ENCODE peak calls at places on chromosome 5, in nine cellular contexts. D is AG04449, X is lower lobe of right lung, G is endodermal cell, S is ascending aorta, N is body of pancreas, A is AG04450, O is left lung, Y is hepatocyte. Z is an unnamed sample.

GRCh38 chr5:118548761-118549160 is 439.6 kb downstream of the DTWD2 start:
- DNase-seq in D (peak; percentile 59), X (no peak), G (no peak), S (no peak), N (no peak), A (no peak), O (no peak), Y (peak; percentile 41), Z (peak; percentile 2)

GRCh38 chr5:148120317-148120716 is 48.0 kb upstream of the SPINK14 start:
- DNase-seq in D (no peak), X (no peak), G (no peak), S (no peak), N (no peak), A (no peak), O (no peak), Y (no peak), Z (no peak)

GRCh38 chr5:39898731-39899130 is 474.0 kb upstream of the DAB2 start:
- DNase-seq in D (no peak), X (no peak), G (no peak), S (no peak), N (no peak), A (no peak), O (no peak), Y (no peak), Z (no peak)

GRCh38 chr5:132681476-132681831 is 7.7 kb downstream of the IL4 start:
- DNase-seq in D (no peak), X (no peak), G (no peak), S (no peak), N (no peak), A (no peak), O (no peak), Y (no peak), Z (no peak)

GRCh38 chr5:52007230-52007858 is 624.1 kb downstream of the ISL1 start:
- DNase-seq in D (no peak), X (no peak), G (peak; percentile 52), S (no peak), N (no peak), A (no peak), O (no peak), Y (peak; percentile 75), Z (peak; percentile 24)

GRCh38 chr5:82894754-82895153 is 182.4 kb downstream of the TMEM167A start:
- DNase-seq in D (no peak), X (no peak), G (no peak), S (no peak), N (no peak), A (no peak), O (no peak), Y (no peak), Z (no peak)

GRCh38 chr5:32312194-32312681 is 501 bp downstream of the MTMR12 start:
- DNase-seq in D (no peak), X (peak; percentile 85), G (peak; percentile 81), S (no peak), N (peak; percentile 83), A (no peak), O (peak; percentile 72), Y (peak; percentile 85), Z (no peak)

GRCh38 chr5:74643160-74643562 is 2.6 kb upstream of the ENC1 start:
- DNase-seq in D (no peak), X (no peak), G (no peak), S (no peak), N (no peak), A (peak; percentile 61), O (peak; percentile 41), Y (peak; percentile 75), Z (peak; percentile 92)

GRCh38 chr5:26470439-26470838 is 567.9 kb downstream of the CDH9 start:
- DNase-seq in D (no peak), X (no peak), G (no peak), S (no peak), N (no peak), A (no peak), O (no peak), Y (no peak), Z (no peak)

GRCh38 chr5:35956429-35956828 is 18.0 kb upstream of the CAPSL start:
- DNase-seq in D (no peak), X (no peak), G (no peak), S (no peak), N (no peak), A (no peak), O (no peak), Y (no peak), Z (no peak)

GRCh38 chr5:127228540-127229184 is 61.9 kb upstream of the MEGF10 start:
- DNase-seq in D (no peak), X (no peak), G (peak; percentile 68), S (no peak), N (peak; percentile 5), A (no peak), O (peak; percentile 37), Y (peak; percentile 39), Z (no peak)

GRCh38 chr5:113804943-113805342 is 291.4 kb downstream of the YTHDC2 start:
- DNase-seq in D (no peak), X (no peak), G (peak; percentile 64), S (no peak), N (no peak), A (no peak), O (no peak), Y (no peak), Z (no peak)

GRCh38 chr5:57495285-57495684 is 12.7 kb upstream of the ACTBL2 start:
- DNase-seq in D (no peak), X (peak; percentile 44), G (no peak), S (no peak), N (no peak), A (no peak), O (peak; percentile 68), Y (no peak), Z (no peak)

GRCh38 chr5:155850411-155850810 is 476.6 kb upstream of the SGCD start:
- DNase-seq in D (no peak), X (no peak), G (no peak), S (no peak), N (no peak), A (no peak), O (no peak), Y (no peak), Z (no peak)

GRCh38 chr5:133285583-133286021 is 233.8 kb downstream of the HSPA4 start:
- DNase-seq in D (no peak), X (no peak), G (no peak), S (no peak), N (peak; percentile 65), A (peak; percentile 24), O (no peak), Y (no peak), Z (no peak)

DNA sequence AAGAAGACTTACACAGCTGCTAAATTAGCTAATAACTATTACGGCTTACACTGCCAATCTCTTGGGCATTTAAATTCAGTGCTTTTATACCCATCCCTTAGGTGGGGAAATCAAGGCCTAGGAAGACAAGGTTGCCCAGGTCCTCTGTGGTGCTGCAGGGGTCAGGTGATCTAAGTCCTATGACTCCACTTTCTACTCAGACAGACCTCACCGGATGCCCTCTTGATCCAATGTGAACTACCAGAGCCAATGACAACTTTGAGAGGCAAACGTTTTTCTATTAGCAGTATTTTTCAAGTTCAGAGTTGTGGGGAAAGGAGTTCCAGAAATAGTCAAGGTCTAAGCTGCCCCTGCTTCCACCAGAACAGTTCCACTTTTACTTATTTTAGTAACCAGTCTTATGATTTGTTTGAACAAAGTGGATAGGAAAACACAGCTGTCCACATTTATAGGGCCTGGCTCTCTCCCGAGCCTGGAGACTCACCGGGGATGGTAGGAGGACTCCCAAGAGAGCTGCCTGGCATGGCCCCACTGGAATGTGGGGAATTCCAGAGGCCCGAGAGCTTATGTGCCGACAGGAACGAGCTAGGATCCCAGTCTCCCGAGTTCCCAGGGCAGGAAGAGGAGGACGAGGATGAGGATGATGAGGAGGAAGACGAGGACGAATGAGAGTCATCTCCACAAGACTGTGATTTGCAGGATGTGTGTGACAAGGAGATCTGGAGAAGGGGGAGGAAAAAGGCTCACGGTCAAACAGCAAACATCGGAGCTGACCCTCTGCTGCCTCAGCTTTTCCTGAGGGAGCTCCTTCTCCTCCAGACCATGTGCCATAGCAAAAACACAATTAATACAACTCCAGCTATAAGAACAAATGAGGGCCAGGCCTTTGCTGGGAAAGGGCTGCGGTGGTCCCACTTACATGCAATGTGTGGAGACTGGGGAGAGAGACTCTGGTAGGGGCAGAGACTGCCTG is 16.7 kb downstream of the FAM193B start:
- DNase-seq in D (peak; percentile 89), X (no peak), G (no peak), S (no peak), N (peak; percentile 47), A (peak; percentile 76), O (peak; percentile 59), Y (peak; percentile 69), Z (no peak)
- H3K4me3 ChIP-seq in D (no peak overlapping the region), X (no peak overlapping the region), G (no peak overlapping the region), S (no peak overlapping the region), N (no peak overlapping the region), A (no peak overlapping the region), O (no peak overlapping the region), Y (no peak overlapping the region), Z (no peak overlapping the region)

DNA sequence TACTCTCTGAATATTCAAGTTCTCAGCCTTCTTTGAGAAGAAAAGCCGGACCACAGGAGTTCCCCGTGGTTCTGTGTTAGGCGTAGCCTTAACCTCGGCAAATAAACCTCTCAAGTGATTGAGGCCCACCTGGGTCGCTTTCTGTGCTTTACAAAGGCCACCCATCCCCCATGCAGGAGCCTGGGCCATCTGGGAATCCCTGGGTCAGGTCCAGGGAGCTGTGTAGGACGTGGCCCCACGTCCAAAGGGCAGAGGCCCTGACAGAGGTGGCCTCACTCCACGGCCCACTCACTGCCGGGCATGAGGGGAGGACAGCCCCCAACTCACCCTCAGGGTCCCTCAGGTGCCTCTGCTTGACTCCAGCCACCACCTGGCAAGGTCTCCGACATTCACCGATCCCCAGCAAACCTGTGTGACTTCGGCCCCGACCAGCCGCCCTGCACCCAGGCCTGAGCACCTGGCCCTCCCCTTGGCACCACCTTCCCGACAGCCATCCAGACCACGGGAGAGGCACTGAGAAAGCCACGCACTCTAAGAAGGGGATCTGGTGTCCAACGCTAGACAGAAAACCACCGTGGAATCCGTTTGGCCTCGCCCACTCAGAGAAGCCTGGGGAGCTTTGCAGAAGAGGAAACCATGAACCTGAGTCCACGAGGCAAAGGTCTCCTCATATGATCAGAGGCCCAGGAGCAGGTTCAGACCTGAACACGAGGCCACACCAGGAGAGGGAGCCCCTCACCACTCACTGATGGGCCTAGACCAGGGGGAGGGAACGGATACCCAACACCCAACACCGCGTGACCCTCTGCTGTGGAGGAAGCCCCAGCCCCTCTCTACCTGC is 4.5 kb downstream of the SLC12A7 start:
- DNase-seq in D (no peak), X (no peak), G (no peak), S (no peak), N (no peak), A (no peak), O (no peak), Y (peak; percentile 65), Z (no peak)
- TF ChIP-seq CTCF in D (no peak), X (no peak), G (peak; percentile 53), S (no peak), N (no peak), A (no peak), O (no peak), Y (no peak), Z (no peak)

GRCh38 chr5:65034782-65035181 is 266.1 kb downstream of the CWC27 start:
- DNase-seq in D (no peak), X (no peak), G (peak; percentile 72), S (no peak), N (no peak), A (no peak), O (no peak), Y (no peak), Z (no peak)
- H3K4me3 ChIP-seq in D (no peak overlapping the region), X (peak overlapping the region; percentile 60), G (peak overlapping the region; percentile 80), S (peak overlapping the region; percentile 53), N (no peak overlapping the region), A (no peak overlapping the region), O (peak overlapping the region; percentile 39), Y (no peak overlapping the region), Z (peak overlapping the region; percentile 69)

DNA sequence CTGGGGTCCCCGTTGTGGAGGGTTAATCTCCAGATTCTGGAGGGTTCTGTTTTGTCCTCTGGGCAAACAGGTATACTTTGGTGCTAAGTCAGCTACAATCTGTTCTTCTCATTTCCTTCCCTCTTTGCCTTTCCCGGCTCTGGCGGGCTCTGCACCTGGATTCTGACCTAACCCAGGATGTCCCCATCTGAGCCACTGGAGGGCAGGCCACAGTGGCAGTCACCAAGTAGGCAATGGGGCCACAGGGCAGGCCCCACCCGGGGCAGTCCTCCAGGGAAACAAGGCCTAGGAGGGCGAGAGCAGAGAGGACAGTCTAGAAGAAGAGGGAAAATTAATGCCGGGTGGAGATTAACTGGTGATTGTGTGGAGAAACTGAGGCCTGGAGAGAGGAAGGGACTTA is 40.4 kb upstream of the HRH2 start:
- DNase-seq in D (no peak), X (no peak), G (peak; percentile 77), S (no peak), N (no peak), A (no peak), O (no peak), Y (no peak), Z (no peak)
- TF ChIP-seq CTCF in D (no peak), X (no peak), G (peak; percentile 80), S (no peak), N (no peak), A (no peak), O (no peak), Y (no peak), Z (no peak)

Z was measured in retinal pigment epithelial cell.